ENCODE peak calls at places on chromosomes 7 and 10, in seven cellular contexts. M is ovary, F is NB4, N is suprapubic skin, L is transverse colon, C is A549, I is IMR-90. H is an unnamed sample.

GRCh38 chr10:116080553-116080952 is 192.5 kb downstream of the GFRA1 start:
- DNase-seq in C (peak), N (no peak), F (no peak), L (no peak), M (no peak), I (peak), H (no peak)

GRCh38 chr7:80843018-80843671 is 75.7 kb downstream of the SEMA3C start:
- DNase-seq in C (no peak), F (no peak), L (no peak), I (no peak), N (no peak), M (no peak), H (no peak)

GRCh38 chr7:139230484-139230773 is 608 bp upstream of the UBN2 start:
- DNase-seq in L (no peak), I (no peak), N (no peak), C (no peak), M (no peak), F (no peak), H (no peak)

GRCh38 chr10:76902949-76903348 is 734.7 kb downstream of the KCNMA1 start:
- DNase-seq in F (peak), N (no peak), L (peak), C (no peak), I (no peak), M (peak), H (peak)

GRCh38 chr7:89308535-89308934 is 513.0 kb upstream of the TEX47 start:
- DNase-seq in C (no peak), F (no peak), M (no peak), I (no peak), N (no peak), L (no peak), H (no peak)

GRCh38 chr10:100825946-100826660 is 80.7 kb downstream of the PAX2 start:
- DNase-seq in M (no peak), N (peak), I (no peak), C (no peak), L (no peak), F (peak), H (no peak)

GRCh38 chr7:121138262-121138933 is 149.9 kb downstream of the CPED1 start:
- DNase-seq in L (peak), F (no peak), N (no peak), M (no peak), I (no peak), C (no peak), H (no peak)

GRCh38 chr10:46523881-46524470 is 32.5 kb downstream of the GPRIN2 start:
- DNase-seq in C (peak), L (peak), F (no peak), N (peak), M (peak), I (peak), H (no peak)

GRCh38 chr7:78636727-78637126 is 816.7 kb downstream of the MAGI2 start:
- DNase-seq in F (no peak), I (no peak), N (no peak), C (no peak), L (no peak), M (no peak), H (no peak)

GRCh38 chr10:98420786-98421185 is 5.8 kb upstream of the PYROXD2 start:
- DNase-seq in L (no peak), N (no peak), M (no peak), C (no peak), I (no peak), F (no peak), H (no peak)

GRCh38 chr10:97499561-97500296 is 1.0 kb downstream of the UBTD1 start:
- DNase-seq in F (peak), C (peak), L (peak), N (peak), M (peak), I (peak), H (peak)

GRCh38 chr10:4234661-4235060 is 449.7 kb upstream of the KLF6 start:
- DNase-seq in F (peak), M (no peak), I (peak), L (no peak), C (no peak), N (no peak), H (no peak)

GRCh38 chr7:144397086-144397485 is 6.4 kb downstream of the NOBOX start:
- DNase-seq in I (no peak), L (no peak), N (no peak), C (no peak), M (no peak), F (no peak), H (no peak)

GRCh38 chr7:15686209-15686956 is at the start of gene MEOX2:
- DNase-seq in C (peak), F (no peak), M (peak), I (peak), L (peak), N (peak), H (peak)

GRCh38 chr7:77982926-77983550 is 184.5 kb downstream of the PHTF2 start:
- DNase-seq in M (no peak), C (no peak), I (no peak), F (peak), L (no peak), N (no peak), H (no peak)

GRCh38 chr7:26864309-26865093 is at the start of gene SKAP2:
- DNase-seq in C (peak), I (peak), F (peak), L (peak), N (peak), M (peak), H (peak)

GRCh38 chr10:29240991-29241660 is 47.7 kb upstream of the LYZL1 start:
- DNase-seq in I (no peak), M (peak), L (no peak), C (no peak), N (no peak), F (no peak), H (no peak)

GRCh38 chr10:35552622-35553342 is 52.4 kb upstream of the GJD4 start:
- DNase-seq in L (no peak), I (peak), N (no peak), C (no peak), M (no peak), F (no peak), H (peak)

GRCh38 chr7:38309555-38309954 is 36.1 kb upstream of the TARP start:
- DNase-seq in N (no peak), F (peak), I (no peak), C (no peak), L (no peak), M (no peak), H (no peak)

GRCh38 chr7:38306136-38306535 is 32.7 kb upstream of the TARP start:
- DNase-seq in F (no peak), M (no peak), C (no peak), N (no peak), L (no peak), I (peak), H (no peak)

GRCh38 chr7:38307640-38308039 is 34.2 kb upstream of the TARP start:
- DNase-seq in I (no peak), F (peak), L (no peak), N (no peak), M (no peak), C (no peak), H (no peak)

GRCh38 chr7:38303866-38304265 is 30.4 kb upstream of the TARP start:
- DNase-seq in M (no peak), L (no peak), I (no peak), C (no peak), N (no peak), F (no peak), H (no peak)

DNA sequence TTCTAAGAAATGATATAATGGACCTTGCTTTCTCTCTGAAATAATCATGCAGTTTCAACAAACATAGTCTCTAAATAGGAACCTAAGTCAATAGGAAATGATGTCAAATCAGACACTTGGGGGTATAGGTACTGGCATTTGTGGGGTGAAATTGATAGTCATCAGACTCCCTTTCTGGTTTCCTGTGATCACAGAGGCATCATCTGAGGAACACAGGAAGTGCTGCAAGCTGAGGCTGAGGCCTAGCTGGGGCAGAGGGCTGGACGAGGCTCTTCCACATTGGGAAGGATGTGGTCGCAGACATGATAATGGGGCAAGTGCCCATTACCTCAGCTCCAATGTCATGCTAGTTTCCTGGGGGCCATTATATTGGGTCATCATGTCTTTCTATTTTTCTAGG is 33.5 kb upstream of the TARP start:
- DNase-seq in M (no peak), L (no peak), F (peak), C (no peak), I (no peak), N (no peak), H (no peak)
- H3K4me3 ChIP-seq in M (no peak), L (no peak), F (no peak), C (no peak), I (no peak), N (no peak), H (no peak)

GRCh38 chr10:1050555-1050954 is 1.6 kb upstream of the IDI1 start:
- DNase-seq in C (peak), I (no peak), F (peak), M (no peak), L (peak), N (no peak), H (no peak)
- TF ChIP-seq POLR2A in C (no peak), I (peak), F (no peak), M (no peak), L (peak), N (no peak), H (no peak)

GRCh38 chr10:58511765-58512469 is 755 bp upstream of the BICC1 start:
- DNase-seq in C (no peak), F (no peak), N (no peak), L (peak), M (peak), I (peak), H (no peak)
- H3K4me3 ChIP-seq in C (peak), F (no peak), N (peak), L (peak), M (peak), I (peak), H (peak)

DNA sequence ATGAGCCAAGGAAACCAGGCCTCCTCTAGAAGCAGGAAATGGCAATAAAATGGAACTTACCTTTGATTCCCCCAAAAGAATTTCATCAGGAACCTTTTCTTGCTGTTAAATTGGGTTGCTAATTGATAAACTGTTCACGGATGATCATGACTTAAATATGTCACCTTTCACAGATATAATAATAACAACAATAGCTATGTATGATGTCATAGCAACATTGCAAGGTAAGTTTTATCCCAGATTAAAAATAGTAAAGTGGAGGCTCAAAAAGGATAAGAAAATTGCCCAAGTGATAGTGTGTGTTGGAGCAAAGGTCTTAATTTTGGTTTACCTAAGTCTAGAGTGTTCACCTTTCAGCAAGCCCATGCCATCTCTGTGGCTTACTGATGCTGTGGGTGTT is 357.6 kb upstream of the CELF2 start:
- DNase-seq in N (no peak), C (no peak), I (no peak), F (no peak), M (no peak), L (no peak), H (no peak)
- TF ChIP-seq POLR2A in N (no peak), C (no peak), I (no peak), F (no peak), M (no peak), L (no peak), H (no peak)

DNA sequence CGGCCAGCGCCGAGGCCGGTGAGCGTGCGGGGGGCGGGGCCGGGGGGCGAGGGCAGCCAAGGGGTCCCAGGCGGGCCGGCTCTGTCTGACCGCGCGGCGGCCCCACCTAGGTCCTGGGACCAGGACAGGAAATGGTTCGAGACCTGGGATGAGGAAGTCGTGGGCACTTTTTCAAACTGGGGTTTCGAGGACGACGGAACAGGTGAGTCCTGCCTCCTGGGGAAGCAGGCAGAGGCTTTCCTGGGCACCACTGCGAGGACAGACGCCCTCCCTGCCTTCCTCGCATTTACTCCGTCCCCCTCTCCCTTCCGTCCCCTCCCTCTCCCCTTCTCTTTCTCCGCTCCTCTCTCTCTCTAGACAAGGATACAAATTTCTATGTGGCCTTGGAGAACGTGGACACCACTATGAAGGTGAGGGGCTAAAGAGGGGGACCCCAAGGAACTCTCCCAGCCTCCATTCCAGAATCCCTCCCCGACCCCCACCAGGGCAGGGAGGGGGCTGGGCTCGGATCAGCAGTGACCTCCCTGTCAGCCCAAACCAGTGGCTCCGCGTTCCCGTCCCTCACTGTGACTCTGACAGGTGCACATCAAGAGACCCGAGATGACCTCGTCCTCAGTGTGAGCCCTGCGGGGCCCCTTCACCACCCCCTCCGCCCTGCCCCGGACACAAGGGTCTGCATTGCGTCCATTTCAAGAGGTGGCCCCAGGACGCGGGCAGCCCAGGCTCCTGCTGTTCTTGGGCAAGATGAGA is 2.6 kb upstream of the MUC12 start:
- DNase-seq in M (no peak), N (peak), L (peak), C (no peak), I (no peak), F (no peak), H (no peak)
- H3K4me3 ChIP-seq in M (peak), N (peak), L (peak), C (peak), I (no peak), F (no peak), H (peak)